ENCODE peak calls at places on chromosomes 7 and 10, in four cellular contexts. C is mesenchymal stem cell, L is neuronal stem cell, U is breast epithelium. X is an unnamed sample. For H3K9me3, the result is how much of the 10 kb centered on the place peaks cover.

GRCh38 chr10:85666987-85667386 is 699.6 kb downstream of the GRID1 start:
- DNase-seq in C (no peak), L (no peak), U (no peak), X (no peak)

GRCh38 chr10:25824050-25824449 is 110.0 kb upstream of the MYO3A start:
- DNase-seq in C (no peak), L (no peak), U (no peak), X (no peak)

GRCh38 chr7:127383123-127383835 is 9.2 kb downstream of the ZNF800 start:
- DNase-seq in C (peak), L (no peak), U (no peak), X (no peak)

GRCh38 chr10:5632430-5632829 is 34.0 kb downstream of the ASB13 start:
- DNase-seq in C (no peak), L (no peak), U (no peak), X (no peak)

GRCh38 chr10:113071446-113071845 is 121.4 kb downstream of the TCF7L2 start:
- DNase-seq in C (no peak), L (no peak), U (no peak), X (no peak)

GRCh38 chr10:104638861-104639594 is 2.1 kb upstream of the SORCS3 start:
- DNase-seq in C (no peak), L (peak), U (no peak), X (no peak)

GRCh38 chr10:43058716-43059335 is 18.0 kb upstream of the RET start:
- DNase-seq in C (no peak), L (no peak), U (no peak), X (no peak)

GRCh38 chr10:132687181-132687892 is 98.6 kb downstream of the NKX6-2 start:
- DNase-seq in C (no peak), L (no peak), U (peak), X (no peak)

GRCh38 chr10:25849268-25849667 is 84.8 kb upstream of the MYO3A start:
- DNase-seq in C (no peak), L (no peak), U (no peak), X (no peak)

GRCh38 chr7:96479015-96479645 is 157.2 kb upstream of the SLC25A13 start:
- DNase-seq in C (no peak), L (no peak), U (no peak), X (no peak)

GRCh38 chr7:136912339-136912738 is 43.9 kb downstream of the CHRM2 start:
- DNase-seq in C (peak), L (no peak), U (no peak), X (no peak)

GRCh38 chr7:28176174-28176573 is 4.4 kb downstream of the JAZF1 start:
- DNase-seq in C (peak), L (no peak), U (no peak), X (no peak)

GRCh38 chr10:48802611-48803046 is 118.0 kb downstream of the WDFY4 start:
- DNase-seq in C (no peak), L (no peak), U (no peak), X (no peak)

GRCh38 chr7:117830422-117830954 is 42.8 kb downstream of the CTTNBP2 start:
- DNase-seq in C (peak), L (no peak), U (no peak), X (no peak)

GRCh38 chr10:104049497-104050250 is 36.0 kb downstream of the COL17A1 start:
- DNase-seq in C (no peak), L (no peak), U (no peak), X (no peak)

GRCh38 chr10:98128802-98129201 is 5.7 kb upstream of the R3HCC1L start:
- DNase-seq in C (no peak), L (no peak), U (no peak), X (no peak)

GRCh38 chr7:106125417-106125816 is 13.3 kb upstream of the SYPL1 start:
- DNase-seq in C (no peak), L (no peak), U (no peak), X (no peak)

GRCh38 chr7:113197274-113197673 is 78.9 kb upstream of the SMIM30 start:
- DNase-seq in C (no peak), L (no peak), U (no peak), X (no peak)

GRCh38 chr10:79361721-79362397 is 14.6 kb downstream of the PPIF start:
- DNase-seq in C (no peak), L (no peak), U (no peak), X (no peak)

GRCh38 chr7:38398725-38399321 is 125.4 kb upstream of the TARP start:
- DNase-seq in C (peak), L (peak), U (no peak), X (peak)

GRCh38 chr7:27146491-27147210 is 923 bp downstream of the HOXA6 start:
- DNase-seq in C (no peak), L (no peak), U (peak), X (no peak)

GRCh38 chr7:7798510-7798909 is 80.1 kb upstream of the RPA3 start:
- DNase-seq in C (no peak), L (no peak), U (no peak), X (no peak)

GRCh38 chr7:146172112-146172511 is 55.5 kb downstream of the CNTNAP2 start:
- DNase-seq in C (no peak), L (no peak), U (no peak), X (no peak)

GRCh38 chr10:104256335-104257080 is 1.8 kb downstream of the GSTO1 start:
- DNase-seq in C (peak), L (no peak), U (no peak), X (no peak)

GRCh38 chr7:22782616-22783232 is 39.9 kb downstream of the TOMM7 start:
- DNase-seq in C (peak), L (peak), U (peak), X (peak)

GRCh38 chr10:64409349-64409748 is 888.1 kb downstream of the REEP3 start:
- DNase-seq in C (no peak), L (no peak), U (no peak), X (no peak)

GRCh38 chr7:106552645-106553445 is 108.1 kb downstream of the CCDC71L start:
- DNase-seq in C (no peak), L (no peak), U (no peak), X (no peak)

GRCh38 chr7:70766109-70766508 is 365.8 kb upstream of the GALNT17 start:
- DNase-seq in C (no peak), L (no peak), U (no peak), X (no peak)

GRCh38 chr7:50310361-50310760 is 5.8 kb downstream of the IKZF1 start:
- DNase-seq in C (no peak), L (no peak), U (no peak), X (no peak)

GRCh38 chr7:51060536-51060935 is 256.1 kb downstream of the COBL start:
- DNase-seq in C (no peak), L (no peak), U (no peak), X (no peak)

GRCh38 chr7:50940621-50941020 is 157.9 kb upstream of the GRB10 start:
- DNase-seq in C (no peak), L (no peak), U (no peak), X (no peak)

GRCh38 chr7:30478349-30479228 is at the start of gene NOD1:
- DNase-seq in C (peak), L (peak), U (peak), X (peak)

GRCh38 chr10:124296121-124296812 is 122.5 kb downstream of the OAT start:
- DNase-seq in C (no peak), L (no peak), U (no peak), X (no peak)

GRCh38 chr10:70649526-70649925 is 22.8 kb upstream of the ADAMTS14 start:
- DNase-seq in C (peak), L (no peak), U (no peak), X (no peak)

GRCh38 chr10:70651661-70652060 is 20.6 kb upstream of the ADAMTS14 start:
- DNase-seq in C (no peak), L (no peak), U (no peak), X (no peak)

GRCh38 chr10:70648427-70648826 is 23.9 kb upstream of the ADAMTS14 start:
- DNase-seq in C (no peak), L (no peak), U (no peak), X (no peak)

GRCh38 chr10:70650751-70651150 is 21.6 kb upstream of the ADAMTS14 start:
- DNase-seq in C (no peak), L (no peak), U (no peak), X (no peak)

DNA sequence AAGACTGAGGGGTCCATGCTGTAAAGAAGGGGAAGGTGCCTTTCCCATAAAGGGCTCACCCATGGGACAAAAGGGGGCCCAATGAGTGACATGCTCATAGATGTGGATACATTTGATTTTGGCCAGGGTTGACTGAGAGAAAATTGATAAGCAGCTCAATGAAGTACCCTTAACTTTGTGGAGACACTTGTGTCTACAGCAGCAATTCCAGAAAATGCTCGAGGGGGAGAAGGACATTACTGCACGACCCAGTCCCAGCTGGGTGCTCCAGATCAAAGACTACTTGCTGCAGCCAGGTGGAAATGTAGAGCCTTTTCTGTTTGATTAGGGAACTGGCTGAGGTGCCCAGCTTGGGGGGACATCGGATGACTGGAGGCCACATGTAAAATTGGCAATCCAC is 22.2 kb upstream of the ADAMTS14 start:
- DNase-seq in C (no peak), L (no peak), U (no peak), X (no peak)
- H3K9me3 ChIP-seq in C (under half), L (under half), U (under half), X (under half)

GRCh38 chr7:15504376-15504775 is 57.4 kb downstream of the AGMO start:
- DNase-seq in C (peak), L (no peak), U (no peak), X (no peak)
- H3K9me3 ChIP-seq in C (under half), L (under half), U (under half), X (under half)

GRCh38 chr10:130713731-130714130 is 577.5 kb downstream of the GLRX3 start:
- DNase-seq in C (no peak), L (no peak), U (no peak), X (no peak)
- H3K9me3 ChIP-seq in C (under half), L (under half), U (under half), X (under half)

GRCh38 chr7:125747966-125748365 is 818.3 kb upstream of the POT1 start:
- DNase-seq in C (no peak), L (no peak), U (no peak), X (no peak)
- H3K9me3 ChIP-seq in C (under half), L (under half), U (under half), X (under half)

GRCh38 chr7:237385-237784 is 45.0 kb downstream of the FAM20C start:
- DNase-seq in C (no peak), L (no peak), U (no peak), X (no peak)
- H3K9me3 ChIP-seq in C (under half), L (under half), U (under half), X (under half)

DNA sequence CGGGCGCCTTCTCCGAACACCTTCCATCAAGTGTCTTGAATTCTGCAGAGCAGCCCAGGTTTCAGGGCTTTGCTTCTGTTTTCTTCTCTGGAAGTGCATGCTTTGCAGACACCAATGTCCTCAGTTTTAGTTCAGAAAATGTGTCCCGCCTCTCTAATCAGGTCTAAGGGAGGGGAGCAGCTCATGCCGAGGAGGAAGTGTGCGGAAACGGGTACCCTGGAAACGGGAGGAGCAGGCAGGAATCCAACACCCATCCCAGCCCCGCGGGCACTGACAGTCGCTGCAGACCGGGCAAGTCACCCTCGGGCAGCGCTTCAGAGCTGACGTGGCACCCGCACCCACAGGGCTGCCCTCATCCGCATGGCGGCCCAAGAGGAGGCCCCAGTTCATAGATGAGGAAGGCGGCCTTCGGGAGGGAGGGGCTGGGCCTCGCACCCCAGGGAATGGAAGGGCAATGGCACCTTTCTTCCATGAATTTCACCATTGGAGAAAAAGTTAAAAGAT is 338.7 kb downstream of the DNAJB6 start:
- DNase-seq in C (no peak), L (no peak), U (no peak), X (no peak)
- H3K9me3 ChIP-seq in C (under half), L (under half), U (under half), X (under half)

DNA sequence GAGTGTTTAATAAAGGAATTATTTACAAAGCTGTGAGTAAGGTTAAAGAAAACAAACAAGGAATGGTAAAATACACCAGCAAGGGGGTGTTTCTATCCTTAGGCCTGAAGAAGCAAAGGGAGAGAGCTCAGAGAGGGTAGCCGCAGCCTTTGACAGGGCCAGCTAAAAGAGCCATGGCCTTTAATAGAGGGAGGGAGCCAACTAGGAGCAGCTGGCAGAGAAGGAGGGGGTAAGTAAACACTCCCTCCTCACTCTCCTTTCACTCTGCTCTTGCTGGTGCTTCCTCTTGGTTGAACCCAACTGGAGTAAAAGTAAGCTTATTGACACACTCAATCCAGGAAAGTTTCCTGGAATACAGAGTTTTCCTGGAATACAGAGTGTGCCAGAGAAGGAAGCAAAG is 87.5 kb downstream of the CH25H start:
- DNase-seq in C (no peak), L (no peak), U (no peak), X (no peak)
- H3K9me3 ChIP-seq in C (under half), L (under half), U (under half), X (under half)

GRCh38 chr10:52314822-52315552 is 906 bp downstream of the DKK1 start:
- DNase-seq in C (peak), L (no peak), U (no peak), X (no peak)
- H3K9me3 ChIP-seq in C (under half), L (under half), U (under half), X (under half)

DNA sequence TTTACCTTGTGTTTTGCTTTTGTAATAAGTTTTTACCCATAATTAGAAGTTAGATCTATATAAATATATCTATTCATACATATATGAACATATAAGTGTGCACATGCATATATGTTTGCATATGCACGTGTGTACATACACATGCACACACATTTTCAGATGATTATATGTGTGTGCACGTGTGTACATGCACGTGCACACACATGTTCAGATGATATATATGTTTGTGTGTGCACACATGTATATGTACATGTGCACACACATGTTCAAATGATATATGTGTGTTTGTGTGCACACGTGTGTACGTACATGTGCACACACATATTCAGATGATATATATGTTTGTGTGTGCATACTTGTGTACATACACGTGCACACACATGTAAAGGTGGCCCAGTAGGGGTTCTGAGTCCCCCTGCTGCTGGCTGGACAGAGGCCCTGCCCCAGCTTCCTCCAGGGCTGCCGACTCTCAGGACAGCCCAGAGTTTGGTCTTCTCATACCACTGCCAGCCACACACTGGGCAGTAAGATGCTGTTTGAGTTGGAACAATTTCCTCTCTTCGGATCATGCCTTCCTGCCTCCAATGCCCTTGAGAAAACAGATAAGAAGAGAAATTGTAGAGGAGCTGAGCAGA is 252.3 kb upstream of the PPP2R2D start:
- DNase-seq in C (no peak), L (no peak), U (no peak), X (no peak)
- H3K9me3 ChIP-seq in C (under half), L (under half), U (under half), X (under half)

X was measured in T-helper 17 cell.